ENCODE peak calls at places on chromosomes 7 and 10, in four cellular contexts. Y, H, F and Q are unnamed samples.

GRCh38 chr10:63068246-63068645 is 64.9 kb upstream of the NRBF2 start:
- DNase-seq in Y (no peak), H (no peak), F (no peak), Q (no peak)

GRCh38 chr7:110283056-110283455 is 807.9 kb upstream of the LRRN3 start:
- DNase-seq in Y (no peak), H (no peak), F (no peak), Q (no peak)

GRCh38 chr7:137129025-137129424 is 214.5 kb downstream of the PTN start:
- DNase-seq in Y (no peak), H (no peak), F (no peak), Q (no peak)

GRCh38 chr10:76736848-76737495 is 900.6 kb downstream of the KCNMA1 start:
- DNase-seq in Y (no peak), H (no peak), F (no peak), Q (no peak)

GRCh38 chr7:79298145-79298760 is 155.2 kb downstream of the MAGI2 start:
- DNase-seq in Y (no peak), H (no peak), F (no peak), Q (no peak)

GRCh38 chr10:44966129-44966815 is 6.7 kb downstream of the RASSF4 start:
- DNase-seq in Y (no peak), H (no peak), F (no peak), Q (no peak)

GRCh38 chr7:148809856-148810255 is 74.2 kb downstream of the EZH2 start:
- DNase-seq in Y (no peak), H (no peak), F (no peak), Q (no peak)

GRCh38 chr7:84108787-84109186 is 85.8 kb downstream of the SEMA3A start:
- DNase-seq in Y (no peak), H (no peak), F (no peak), Q (no peak)

GRCh38 chr7:103113164-103113563 is 35.7 kb downstream of the NAPEPLD start:
- DNase-seq in Y (no peak), H (no peak), F (no peak), Q (no peak)

GRCh38 chr7:100964630-100965029 is 4.7 kb upstream of the MUC12 start:
- DNase-seq in Y (no peak), H (no peak), F (no peak), Q (no peak)

GRCh38 chr10:7260412-7260900 is 150.4 kb downstream of the SFMBT2 start:
- DNase-seq in Y (peak; percentile 73), H (no peak), F (peak; percentile 96), Q (peak; percentile 44)

GRCh38 chr10:12164085-12164484 is 31.6 kb downstream of the NUDT5 start:
- DNase-seq in Y (no peak), H (no peak), F (no peak), Q (no peak)

GRCh38 chr7:29071203-29071804 is 75.0 kb downstream of the CPVL start:
- DNase-seq in Y (no peak), H (no peak), F (no peak), Q (no peak)

GRCh38 chr7:46015107-46015868 is 94.2 kb upstream of the IGFBP3 start:
- DNase-seq in Y (no peak), H (no peak), F (no peak), Q (peak; percentile 15)

GRCh38 chr10:36602374-36602773 is 523.0 kb upstream of the ANKRD30A start:
- DNase-seq in Y (no peak), H (no peak), F (no peak), Q (no peak)

GRCh38 chr7:150830957-150831356 is 21.4 kb upstream of the AOC1 start:
- DNase-seq in Y (no peak), H (no peak), F (peak; percentile 45), Q (peak; percentile 80)

GRCh38 chr7:43076189-43076605 is 36.2 kb upstream of the HECW1 start:
- DNase-seq in Y (no peak), H (no peak), F (no peak), Q (no peak)

GRCh38 chr7:98470131-98470985 is 69.5 kb upstream of the BAIAP2L1 start:
- DNase-seq in Y (no peak), H (peak; percentile 81), F (no peak), Q (peak; percentile 78)

GRCh38 chr7:17680943-17681351 is 259.3 kb downstream of the SNX13 start:
- DNase-seq in Y (no peak), H (no peak), F (no peak), Q (no peak)

GRCh38 chr10:77925410-77925794 is 1.2 kb downstream of the DLG5 start:
- DNase-seq in Y (no peak), H (no peak), F (no peak), Q (no peak)

GRCh38 chr10:79052311-79053080 is 16.3 kb upstream of the ZMIZ1 start:
- DNase-seq in Y (peak; percentile 46), H (peak; percentile 47), F (no peak), Q (no peak)

GRCh38 chr7:70569335-70569819 is 562.6 kb upstream of the GALNT17 start:
- DNase-seq in Y (no peak), H (no peak), F (no peak), Q (no peak)

GRCh38 chr10:11604742-11605650 is 6.5 kb downstream of the USP6NL start:
- DNase-seq in Y (no peak), H (no peak), F (no peak), Q (no peak)

GRCh38 chr10:63720072-63720537 is 198.9 kb downstream of the REEP3 start:
- DNase-seq in Y (no peak), H (peak; percentile 60), F (no peak), Q (peak; percentile 56)

GRCh38 chr10:77501152-77501845 is 136.3 kb downstream of the KCNMA1 start:
- DNase-seq in Y (no peak), H (no peak), F (no peak), Q (no peak)

GRCh38 chr10:120314426-120314825 is 142.6 kb upstream of the PLPP4 start:
- DNase-seq in Y (no peak), H (no peak), F (no peak), Q (no peak)

GRCh38 chr7:44935016-44935415 is 43.8 kb downstream of the MYO1G start:
- DNase-seq in Y (no peak), H (no peak), F (no peak), Q (no peak)

GRCh38 chr7:106339513-106340246 is 54.9 kb upstream of the NAMPT start:
- DNase-seq in Y (no peak), H (no peak), F (no peak), Q (no peak)

GRCh38 chr7:112266595-112267270 is 60.2 kb downstream of the ZNF277 start:
- DNase-seq in Y (no peak), H (no peak), F (no peak), Q (no peak)

GRCh38 chr10:97612386-97612785 is 20.9 kb downstream of the MORN4 start:
- DNase-seq in Y (no peak), H (no peak), F (no peak), Q (no peak)

GRCh38 chr7:100053201-100053600 is 3.6 kb downstream of the ZSCAN21 start:
- DNase-seq in Y (no peak), H (peak; percentile 50), F (no peak), Q (peak; percentile 46)

GRCh38 chr7:148434181-148434769 is 156.3 kb upstream of the C7orf33 start:
- DNase-seq in Y (no peak), H (no peak), F (no peak), Q (no peak)

GRCh38 chr10:70563230-70563629 is 39.3 kb downstream of the PRF1 start:
- DNase-seq in Y (peak; percentile 39), H (no peak), F (no peak), Q (no peak)

DNA sequence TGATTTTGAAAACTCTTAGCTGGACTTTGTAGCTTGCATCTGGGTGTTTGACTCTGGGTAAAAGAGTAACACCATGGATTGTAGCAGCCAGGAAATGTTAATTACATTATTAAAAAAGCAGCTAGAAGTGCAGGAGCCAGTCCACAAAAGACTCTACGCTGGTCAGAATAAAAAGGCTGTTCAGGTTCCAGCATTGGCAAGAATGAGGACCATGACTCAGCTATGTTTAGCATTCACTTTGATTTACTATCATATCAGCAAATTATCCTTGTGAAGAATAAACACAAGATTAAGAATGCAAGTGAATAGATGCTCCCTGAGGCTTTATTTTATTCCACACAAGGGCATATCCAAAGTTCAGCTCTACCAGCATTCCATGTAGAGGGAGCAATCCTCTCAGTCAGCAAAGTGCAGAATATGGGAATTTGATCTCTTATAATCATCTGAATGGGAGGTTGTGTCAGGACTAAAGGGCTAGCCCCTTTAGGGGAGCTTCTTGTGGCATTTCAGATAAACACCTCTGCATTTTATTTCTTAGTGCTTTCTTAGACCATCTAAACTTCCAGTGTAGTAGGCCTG is 13.6 kb downstream of the DGKB start:
- DNase-seq in Y (no peak), H (no peak), F (no peak), Q (no peak)
- TF ChIP-seq POLR2AphosphoS5 in Y (no peak), H (no peak), F (no peak), Q (no peak)

GRCh38 chr7:2362385-2363088 is 7.9 kb downstream of the EIF3B start:
- DNase-seq in Y (no peak), H (no peak), F (no peak), Q (no peak)

GRCh38 chr7:2359610-2360009 is 5.0 kb downstream of the EIF3B start:
- DNase-seq in Y (no peak), H (no peak), F (no peak), Q (no peak)

GRCh38 chr7:2363283-2363682 is 8.7 kb downstream of the EIF3B start:
- DNase-seq in Y (no peak), H (no peak), F (no peak), Q (no peak)

GRCh38 chr7:2358968-2359527 is 4.4 kb downstream of the EIF3B start:
- DNase-seq in Y (no peak), H (no peak), F (no peak), Q (no peak)

DNA sequence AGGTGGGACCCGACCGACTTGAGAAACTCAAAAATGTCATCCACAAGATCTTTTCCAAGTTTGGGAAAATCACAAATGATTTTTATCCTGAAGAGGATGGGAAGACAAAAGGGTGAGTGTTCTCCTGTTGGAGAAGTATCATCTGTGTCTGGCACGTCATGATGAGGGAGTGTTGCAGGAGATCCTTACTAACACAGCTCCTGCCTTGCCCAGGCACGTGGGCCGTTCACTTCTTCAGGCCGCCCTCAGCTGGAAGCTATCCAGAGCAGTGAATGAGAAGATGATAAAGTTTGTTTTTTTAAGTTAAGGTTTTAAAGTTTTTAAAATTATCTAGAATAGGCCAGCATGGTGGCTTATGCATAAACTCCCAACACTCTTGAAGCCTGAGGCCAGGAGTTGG is 6.2 kb downstream of the EIF3B start:
- DNase-seq in Y (no peak), H (no peak), F (no peak), Q (no peak)
- H3K4me1 ChIP-seq in Y (peaks cover 52% of the 10 kb centered on the region), H (peaks cover 60% of the 10 kb centered on the region), F (peaks cover 48% of the 10 kb centered on the region), Q (peaks cover 23% of the 10 kb centered on the region)

GRCh38 chr7:74197449-74198108 is 12.2 kb upstream of the LAT2 start:
- DNase-seq in Y (no peak), H (no peak), F (no peak), Q (no peak)
- TF ChIP-seq POLR2A in Y (no peak), H (no peak), F (no peak), Q (no peak)

DNA sequence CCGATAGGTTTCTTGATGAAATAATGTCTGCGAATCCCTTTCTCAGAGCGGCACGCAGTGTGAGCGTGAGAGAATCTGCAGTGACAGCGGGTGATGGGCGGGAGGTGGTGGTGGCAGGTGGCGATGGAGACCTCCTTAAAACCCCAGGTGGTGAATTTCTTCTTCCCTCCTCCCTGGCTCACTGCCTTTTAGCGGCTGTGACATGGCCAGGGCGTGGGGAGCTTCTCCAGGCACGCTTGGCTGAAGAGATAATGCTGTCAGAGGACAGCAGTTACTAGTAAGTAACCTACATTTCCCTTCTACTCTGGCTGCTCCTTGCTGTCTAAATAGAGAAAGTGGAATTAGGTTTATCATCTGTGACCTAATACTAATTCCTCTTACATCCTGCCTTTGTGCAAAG is 141.4 kb upstream of the INSYN2A start:
- DNase-seq in Y (no peak), H (no peak), F (no peak), Q (no peak)
- TF ChIP-seq POLR2AphosphoS5 in Y (no peak), H (no peak), F (no peak), Q (no peak)